ENCODE peak calls at places on chromosome 6, in eight cellular contexts. F is prostate gland, D is NB4, T is adrenal gland, Z is A549, X is ovary, H is heart left ventricle, C is transverse colon. G is an unnamed sample.

GRCh38 chr6:36944650-36945049 is 9.9 kb upstream of the PI16 start:
- DNase-seq in H (no peak), C (no peak), Z (no peak), F (no peak), D (no peak), T (peak; percentile 73), X (no peak), G (peak; percentile 41)

GRCh38 chr6:144063744-144064401 is 31.5 kb downstream of the SF3B5 start:
- DNase-seq in X (peak; percentile 32), D (peak; percentile 95), H (peak; percentile 93), Z (peak; percentile 63), F (peak; percentile 85), T (peak; percentile 82), C (peak; percentile 95), G (peak; percentile 93)

GRCh38 chr6:128350416-128351254 is 169.8 kb downstream of the PTPRK start:
- DNase-seq in Z (peak; percentile 6), H (no peak), X (no peak), T (no peak), D (no peak), F (no peak), C (no peak), G (no peak)

GRCh38 chr6:148711833-148712653 is 34.8 kb upstream of the UST start:
- DNase-seq in H (no peak), Z (no peak), D (no peak), F (no peak), T (no peak), X (no peak), C (no peak), G (no peak)

GRCh38 chr6:116025405-116025804 is 35.3 kb downstream of the FRK start:
- DNase-seq in T (no peak), H (no peak), C (no peak), F (no peak), X (no peak), D (no peak), Z (no peak), G (no peak)

GRCh38 chr6:140271759-140272377 is 897.4 kb upstream of the CITED2 start:
- DNase-seq in C (no peak), F (no peak), X (no peak), Z (no peak), T (no peak), D (no peak), H (no peak), G (no peak)

GRCh38 chr6:27608916-27609883 is 136.3 kb upstream of the ZNF184 start:
- DNase-seq in X (no peak), T (no peak), H (no peak), C (no peak), F (no peak), Z (no peak), D (peak; percentile 83), G (peak; percentile 20)

GRCh38 chr6:42877695-42878094 is 1.7 kb upstream of the RPL7L1 start:
- DNase-seq in F (no peak), T (peak; percentile 71), C (no peak), Z (no peak), D (no peak), X (no peak), H (no peak), G (no peak)

GRCh38 chr6:141041596-141042087 is 1091.1 kb upstream of the GJE1 start:
- DNase-seq in D (no peak), X (no peak), C (no peak), F (no peak), T (no peak), Z (no peak), H (peak; percentile 37), G (no peak)

GRCh38 chr6:12504325-12504966 is 212.1 kb upstream of the PHACTR1 start:
- DNase-seq in X (no peak), H (no peak), D (peak; percentile 42), C (peak; percentile 29), T (no peak), Z (no peak), F (no peak), G (peak; percentile 47)

GRCh38 chr6:31575335-31575901 is at the start of gene TNF:
- DNase-seq in F (no peak), D (peak; percentile 96), H (peak; percentile 70), C (peak; percentile 68), Z (no peak), X (no peak), T (no peak), G (peak; percentile 16)

GRCh38 chr6:119173249-119174084 is 95.0 kb upstream of the FAM184A start:
- DNase-seq in T (no peak), C (no peak), D (no peak), H (no peak), Z (no peak), X (no peak), F (no peak), G (no peak)

GRCh38 chr6:338815-339262 is 46.6 kb downstream of the DUSP22 start:
- DNase-seq in D (no peak), X (no peak), Z (no peak), T (no peak), H (no peak), C (no peak), F (no peak), G (no peak)

GRCh38 chr6:133512410-133513016 is 271.4 kb downstream of the EYA4 start:
- DNase-seq in H (no peak), C (peak; percentile 30), D (peak; percentile 61), X (peak; percentile 36), T (peak; percentile 38), F (peak; percentile 29), Z (peak; percentile 7), G (peak; percentile 60)

GRCh38 chr6:81636930-81637568 is 115.4 kb downstream of the TENT5A start:
- DNase-seq in D (no peak), T (no peak), Z (no peak), X (no peak), H (no peak), F (no peak), C (no peak), G (no peak)

GRCh38 chr6:99746261-99746895 is 139.7 kb downstream of the PRDM13 start:
- DNase-seq in D (peak; percentile 84), C (peak; percentile 59), Z (peak; percentile 11), T (peak; percentile 53), X (peak; percentile 23), F (peak; percentile 61), H (no peak), G (peak; percentile 75)

GRCh38 chr6:6006428-6007310 is at the start of gene NRN1:
- DNase-seq in Z (no peak), X (no peak), H (no peak), T (no peak), C (no peak), D (no peak), F (no peak), G (no peak)

GRCh38 chr6:126188271-126188909 is 151.5 kb upstream of the CENPW start:
- DNase-seq in H (no peak), X (no peak), F (no peak), D (no peak), C (no peak), T (no peak), Z (no peak), G (no peak)

GRCh38 chr6:126804255-126805064 is 314.0 kb upstream of the RSPO3 start:
- DNase-seq in T (no peak), H (no peak), X (no peak), C (no peak), D (peak; percentile 50), F (peak; percentile 5), Z (peak; percentile 8), G (peak; percentile 11)

GRCh38 chr6:135880066-135880972 is 28.8 kb downstream of the PDE7B start:
- DNase-seq in X (no peak), H (no peak), F (no peak), C (peak; percentile 14), Z (peak; percentile 3), T (no peak), D (peak; percentile 60), G (no peak)

GRCh38 chr6:34050691-34051090 is 95.2 kb downstream of the GRM4 start:
- DNase-seq in Z (no peak), T (no peak), H (no peak), C (no peak), X (no peak), D (no peak), F (no peak), G (no peak)
- TF ChIP-seq POLR2A in Z (no peak), T (no peak), H (no peak), C (no peak), X (no peak), D (no peak), F (no peak), G (no peak)

GRCh38 chr6:33622456-33623431 is 1.6 kb downstream of the ITPR3 start:
- DNase-seq in T (peak; percentile 53), X (no peak), F (no peak), D (no peak), Z (no peak), H (no peak), C (peak; percentile 59), G (no peak)

GRCh38 chr6:33620158-33620583 is 951 bp upstream of the ITPR3 start:
- DNase-seq in D (peak; percentile 84), T (peak; percentile 53), F (peak; percentile 49), X (no peak), H (no peak), Z (no peak), C (peak; percentile 63), G (peak; percentile 56)

GRCh38 chr6:33623895-33624381 is 2.8 kb downstream of the ITPR3 start:
- DNase-seq in Z (no peak), T (no peak), F (no peak), H (no peak), X (no peak), C (peak; percentile 62), D (no peak), G (no peak)

GRCh38 chr6:33620584-33621395 is at the start of gene ITPR3:
- DNase-seq in Z (peak; percentile 72), H (peak; percentile 77), C (peak; percentile 81), T (peak; percentile 46), F (peak; percentile 69), D (peak; percentile 81), X (peak; percentile 59), G (peak; percentile 75)

GRCh38 chr6:33621396-33622388 is 570 bp downstream of the ITPR3 start:
- DNase-seq in T (peak; percentile 68), F (peak; percentile 47), X (peak; percentile 61), C (peak; percentile 60), H (peak; percentile 68), Z (no peak), D (peak; percentile 38), G (peak; percentile 57)
- TF ChIP-seq POLR2A in T (peak; percentile 20), F (peak; percentile 26), X (no peak), C (peak; percentile 65), H (no peak), Z (no peak), D (no peak), G (peak; percentile 20)

DNA sequence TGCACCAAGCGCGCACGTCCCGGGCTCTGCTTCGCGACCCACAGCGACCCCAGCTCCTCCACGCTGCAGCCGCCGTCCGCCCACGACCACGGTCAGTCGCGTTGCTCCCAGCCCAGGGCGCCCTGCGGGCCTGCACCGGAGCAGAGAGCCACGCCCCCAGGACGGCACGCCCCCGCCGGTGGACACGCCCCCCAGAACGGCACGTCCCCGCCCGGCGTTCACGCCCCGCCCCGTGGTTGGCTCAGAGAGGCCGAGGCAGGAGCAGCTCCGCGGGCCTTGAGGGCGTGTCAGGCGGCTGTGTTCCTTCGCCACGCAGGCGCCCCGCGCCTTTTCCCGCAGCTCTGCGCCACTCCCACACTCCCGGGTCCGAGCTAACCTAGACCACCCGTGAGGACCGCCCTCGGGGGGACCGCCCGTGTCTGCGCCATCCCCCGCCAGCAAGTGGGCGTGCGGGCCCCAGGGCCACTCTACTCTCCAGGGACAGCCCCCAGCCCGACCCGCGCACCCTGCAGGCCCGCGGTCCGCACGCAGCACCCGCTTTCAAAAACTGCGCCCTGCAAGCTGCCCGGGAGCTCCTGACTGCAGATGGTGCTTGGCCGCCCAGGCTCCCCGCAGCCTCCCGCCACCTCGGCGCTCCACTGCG is at the start of gene RNASET2:
- DNase-seq in Z (peak; percentile 54), T (peak; percentile 96), D (peak; percentile 95), H (peak; percentile 100), F (peak; percentile 96), C (peak; percentile 100), X (peak; percentile 99), G (peak; percentile 99)
- TF ChIP-seq POLR2A in Z (peak; percentile 68), T (peak; percentile 64), D (peak; percentile 81), H (no peak), F (peak; percentile 92), C (peak; percentile 92), X (peak; percentile 56), G (peak; percentile 82)

GRCh38 chr6:109482913-109483743 is at the start of gene ZBTB24:
- DNase-seq in H (peak; percentile 97), T (peak; percentile 91), Z (peak; percentile 52), C (peak; percentile 94), F (peak; percentile 91), X (peak; percentile 87), D (peak; percentile 95), G (peak; percentile 93)
- TF ChIP-seq POLR2A in H (no peak), T (peak; percentile 85), Z (peak; percentile 62), C (peak; percentile 55), F (peak; percentile 51), X (peak; percentile 30), D (peak; percentile 45), G (peak; percentile 75)